ENCODE peak calls at places on chromosomes 11 and 22, in four cellular contexts. One of them, this sample, is unnamed. For H3K27me3, H3K4me1 and H3K36me3, the result is how much of the 10 kb centered on the place peaks cover.

GRCh38 chr11:67281552-67282150 is 7.5 kb upstream of the ANKRD13D start:
- DNase-seq in right lobe of liver: peak
- DNase-seq in small intestine: no peak
- DNase-seq in CD8-positive, alpha-beta T cell: no peak
- DNase-seq in this sample: no peak

GRCh38 chr11:14904745-14905103 is 12.7 kb upstream of the CYP2R1 start:
- DNase-seq in CD8-positive, alpha-beta T cell: peak
- DNase-seq in right lobe of liver: peak
- DNase-seq in small intestine: peak
- DNase-seq in this sample: peak

GRCh38 chr11:109859325-109859724 is 233.9 kb upstream of the ZC3H12C start:
- DNase-seq in right lobe of liver: no peak
- DNase-seq in small intestine: no peak
- DNase-seq in CD8-positive, alpha-beta T cell: no peak
- DNase-seq in this sample: no peak

GRCh38 chr11:121723261-121723741 is 270.5 kb upstream of the SORL1-AS1 start:
- DNase-seq in CD8-positive, alpha-beta T cell: no peak
- DNase-seq in right lobe of liver: no peak
- DNase-seq in small intestine: no peak
- DNase-seq in this sample: no peak

GRCh38 chr11:68470304-68470811 is 9.8 kb downstream of the PPP6R3 start:
- DNase-seq in right lobe of liver: no peak
- DNase-seq in small intestine: no peak
- DNase-seq in CD8-positive, alpha-beta T cell: no peak
- DNase-seq in this sample: no peak

GRCh38 chr11:4697583-4697982 is at the start of gene OR51E2:
- DNase-seq in small intestine: no peak
- DNase-seq in CD8-positive, alpha-beta T cell: no peak
- DNase-seq in right lobe of liver: no peak
- DNase-seq in this sample: no peak

GRCh38 chr11:3161309-3161708 is 3.8 kb downstream of the OSBPL5 start:
- DNase-seq in right lobe of liver: no peak
- DNase-seq in small intestine: no peak
- DNase-seq in CD8-positive, alpha-beta T cell: no peak
- DNase-seq in this sample: no peak

GRCh38 chr11:64652586-64653387 is 61.8 kb downstream of the SLC22A12 start:
- DNase-seq in small intestine: peak
- DNase-seq in right lobe of liver: peak
- DNase-seq in CD8-positive, alpha-beta T cell: peak
- DNase-seq in this sample: peak

GRCh38 chr22:27984723-27985122 is 65.7 kb upstream of the PITPNB start:
- DNase-seq in right lobe of liver: peak
- DNase-seq in CD8-positive, alpha-beta T cell: no peak
- DNase-seq in small intestine: no peak
- DNase-seq in this sample: no peak

GRCh38 chr11:111729441-111729840 is 36.7 kb downstream of the PPP2R1B start:
- DNase-seq in CD8-positive, alpha-beta T cell: no peak
- DNase-seq in right lobe of liver: no peak
- DNase-seq in small intestine: no peak
- DNase-seq in this sample: no peak

GRCh38 chr22:36155702-36156101 is 4.9 kb downstream of the APOL3 start:
- DNase-seq in right lobe of liver: peak
- DNase-seq in CD8-positive, alpha-beta T cell: no peak
- DNase-seq in small intestine: peak
- DNase-seq in this sample: no peak

GRCh38 chr11:111206472-111206871 is 39.1 kb upstream of the POU2AF2 start:
- DNase-seq in small intestine: no peak
- DNase-seq in right lobe of liver: no peak
- DNase-seq in CD8-positive, alpha-beta T cell: no peak
- DNase-seq in this sample: no peak

GRCh38 chr22:37803195-37803635 is 4.5 kb upstream of the GCAT start:
- DNase-seq in small intestine: peak
- DNase-seq in right lobe of liver: no peak
- DNase-seq in CD8-positive, alpha-beta T cell: no peak
- DNase-seq in this sample: no peak
- H3K27me3 ChIP-seq in small intestine: under half
- H3K27me3 ChIP-seq in right lobe of liver: under half
- H3K27me3 ChIP-seq in CD8-positive, alpha-beta T cell: under half
- H3K27me3 ChIP-seq in this sample: under half

DNA sequence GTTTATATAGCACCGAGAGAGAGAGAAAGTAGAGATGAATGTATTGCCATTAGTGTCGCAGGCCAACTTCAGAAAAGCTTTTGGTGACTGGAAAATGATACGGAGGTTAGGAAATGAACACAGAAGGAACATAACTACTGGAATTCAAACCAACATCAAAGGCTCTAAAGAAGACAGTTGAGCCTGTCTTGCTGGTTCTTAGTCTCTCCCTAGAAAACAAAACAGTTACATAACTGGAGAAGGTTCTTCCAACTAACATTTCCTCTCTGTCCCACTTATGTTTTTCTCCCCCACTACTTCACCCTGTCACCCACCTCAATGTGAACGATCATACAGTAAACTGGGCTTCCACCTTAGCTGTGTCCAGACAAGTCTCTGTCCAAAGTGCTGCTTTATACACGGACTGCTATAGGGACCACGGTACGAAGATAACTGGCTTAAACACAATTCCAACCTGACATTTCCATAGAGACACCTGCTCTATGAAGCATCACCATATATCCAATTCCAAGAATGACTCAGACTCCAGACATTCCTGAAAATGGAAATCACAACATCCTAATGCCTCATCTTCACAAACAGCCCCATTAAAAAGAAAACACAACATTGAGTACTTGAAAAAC is 85.2 kb upstream of the ARHGAP32 start:
- DNase-seq in CD8-positive, alpha-beta T cell: no peak
- DNase-seq in right lobe of liver: no peak
- DNase-seq in small intestine: peak
- DNase-seq in this sample: no peak
- H3K4me1 ChIP-seq in CD8-positive, alpha-beta T cell: under half
- H3K4me1 ChIP-seq in right lobe of liver: under half
- H3K4me1 ChIP-seq in small intestine: under half
- H3K4me1 ChIP-seq in this sample: under half

GRCh38 chr11:76459299-76459698 is 14.5 kb downstream of the EMSY start:
- DNase-seq in CD8-positive, alpha-beta T cell: no peak
- DNase-seq in right lobe of liver: no peak
- DNase-seq in small intestine: peak
- DNase-seq in this sample: no peak

GRCh38 chr11:76453248-76453647 is 8.4 kb downstream of the EMSY start:
- DNase-seq in right lobe of liver: no peak
- DNase-seq in CD8-positive, alpha-beta T cell: no peak
- DNase-seq in small intestine: no peak
- DNase-seq in this sample: no peak

GRCh38 chr11:76456571-76456970 is 11.8 kb downstream of the EMSY start:
- DNase-seq in CD8-positive, alpha-beta T cell: no peak
- DNase-seq in small intestine: no peak
- DNase-seq in right lobe of liver: no peak
- DNase-seq in this sample: no peak

GRCh38 chr11:76455331-76455730 is 10.5 kb downstream of the EMSY start:
- DNase-seq in right lobe of liver: no peak
- DNase-seq in CD8-positive, alpha-beta T cell: no peak
- DNase-seq in small intestine: no peak
- DNase-seq in this sample: no peak

DNA sequence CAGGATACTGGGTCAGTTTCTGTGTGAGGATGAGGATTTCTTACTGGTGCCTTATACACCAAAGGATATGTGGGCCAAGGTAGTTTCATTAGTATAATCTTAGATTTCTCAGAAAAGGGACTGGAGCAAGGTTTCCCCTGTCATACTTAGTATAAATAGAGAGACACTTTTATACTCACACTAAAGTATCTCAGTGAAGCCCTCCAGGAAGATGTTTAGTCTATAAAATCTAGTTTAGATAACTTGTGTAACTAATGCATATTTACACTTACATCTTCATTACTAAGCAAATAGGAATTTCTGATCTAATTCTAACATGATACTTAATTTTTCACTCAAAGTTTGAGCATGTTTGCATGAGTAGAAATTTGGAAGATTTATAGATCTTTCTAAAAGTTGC is 11.1 kb downstream of the EMSY start:
- DNase-seq in small intestine: no peak
- DNase-seq in CD8-positive, alpha-beta T cell: no peak
- DNase-seq in right lobe of liver: no peak
- DNase-seq in this sample: no peak
- H3K36me3 ChIP-seq in small intestine: under half
- H3K36me3 ChIP-seq in CD8-positive, alpha-beta T cell: under half
- H3K36me3 ChIP-seq in right lobe of liver: under half
- H3K36me3 ChIP-seq in this sample: half or more

GRCh38 chr22:25770333-25770732 is 28.3 kb downstream of the MYO18B start:
- DNase-seq in small intestine: no peak
- DNase-seq in CD8-positive, alpha-beta T cell: no peak
- DNase-seq in right lobe of liver: no peak
- DNase-seq in this sample: no peak
- H3K27me3 ChIP-seq in small intestine: under half
- H3K27me3 ChIP-seq in CD8-positive, alpha-beta T cell: under half
- H3K27me3 ChIP-seq in right lobe of liver: under half
- H3K27me3 ChIP-seq in this sample: under half

GRCh38 chr11:1300569-1301187 is 8.8 kb downstream of the TOLLIP start:
- DNase-seq in small intestine: no peak
- DNase-seq in CD8-positive, alpha-beta T cell: no peak
- DNase-seq in right lobe of liver: peak
- DNase-seq in this sample: no peak
- H3K4me1 ChIP-seq in small intestine: under half
- H3K4me1 ChIP-seq in CD8-positive, alpha-beta T cell: under half
- H3K4me1 ChIP-seq in right lobe of liver: under half
- H3K4me1 ChIP-seq in this sample: under half

GRCh38 chr11:61777234-61778090 is 14.9 kb downstream of the TMEM258 start:
- DNase-seq in right lobe of liver: no peak
- DNase-seq in small intestine: no peak
- DNase-seq in CD8-positive, alpha-beta T cell: peak
- DNase-seq in this sample: peak
- H3K36me3 ChIP-seq in right lobe of liver: under half
- H3K36me3 ChIP-seq in small intestine: under half
- H3K36me3 ChIP-seq in CD8-positive, alpha-beta T cell: under half
- H3K36me3 ChIP-seq in this sample: under half

GRCh38 chr22:26648761-26649363 is 8.5 kb upstream of the MIAT start:
- DNase-seq in right lobe of liver: no peak
- DNase-seq in CD8-positive, alpha-beta T cell: no peak
- DNase-seq in small intestine: no peak
- DNase-seq in this sample: no peak

GRCh38 chr22:26650722-26651421 is 6.5 kb upstream of the MIAT start:
- DNase-seq in small intestine: no peak
- DNase-seq in CD8-positive, alpha-beta T cell: no peak
- DNase-seq in right lobe of liver: no peak
- DNase-seq in this sample: no peak

GRCh38 chr22:26656896-26657851 is at the start of gene MIAT:
- DNase-seq in small intestine: peak
- DNase-seq in right lobe of liver: no peak
- DNase-seq in CD8-positive, alpha-beta T cell: peak
- DNase-seq in this sample: peak

GRCh38 chr22:26648011-26648497 is 9.3 kb upstream of the MIAT start:
- DNase-seq in small intestine: peak
- DNase-seq in right lobe of liver: no peak
- DNase-seq in CD8-positive, alpha-beta T cell: peak
- DNase-seq in this sample: peak

GRCh38 chr22:26651840-26652239 is 5.5 kb upstream of the MIAT start:
- DNase-seq in CD8-positive, alpha-beta T cell: no peak
- DNase-seq in small intestine: no peak
- DNase-seq in right lobe of liver: no peak
- DNase-seq in this sample: no peak
- H3K27me3 ChIP-seq in CD8-positive, alpha-beta T cell: under half
- H3K27me3 ChIP-seq in small intestine: under half
- H3K27me3 ChIP-seq in right lobe of liver: under half
- H3K27me3 ChIP-seq in this sample: under half

DNA sequence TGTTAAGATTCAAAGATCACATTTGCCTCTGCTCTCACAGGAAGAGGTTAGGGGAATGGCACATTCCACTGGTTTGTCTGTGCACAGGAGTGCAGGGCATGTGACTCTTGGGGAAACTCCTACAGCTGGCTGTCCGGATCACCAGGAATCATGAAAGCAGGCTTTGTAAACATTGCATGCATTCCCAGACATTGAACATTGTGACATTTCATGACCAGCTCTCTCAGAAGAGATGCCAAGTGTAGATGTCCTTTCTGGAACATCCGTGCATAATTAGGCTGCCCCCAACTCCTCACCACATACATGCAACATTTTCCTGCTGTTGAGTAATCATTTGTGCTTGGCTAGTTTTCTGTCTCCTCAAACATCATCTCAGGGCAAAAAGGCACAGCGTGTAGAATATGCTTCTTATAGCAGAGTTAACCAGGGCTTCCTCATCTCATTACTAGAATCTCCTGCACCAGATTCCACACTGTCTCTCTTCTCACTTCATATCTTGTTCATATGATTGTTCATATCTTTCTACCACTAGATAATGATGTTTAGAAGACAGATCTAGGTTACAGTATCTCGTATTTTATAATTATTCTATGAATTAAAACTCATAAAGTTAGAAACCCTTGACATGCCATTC is 694.7 kb downstream of the NTM start:
- DNase-seq in CD8-positive, alpha-beta T cell: no peak
- DNase-seq in right lobe of liver: no peak
- DNase-seq in small intestine: no peak
- DNase-seq in this sample: no peak
- H3K4me1 ChIP-seq in CD8-positive, alpha-beta T cell: under half
- H3K4me1 ChIP-seq in right lobe of liver: under half
- H3K4me1 ChIP-seq in small intestine: under half
- H3K4me1 ChIP-seq in this sample: under half